ENCODE peak calls at places on chromosomes 4 and X, in nine cellular contexts. L is A673; T is mesendoderm; Z is effector memory CD4-positive, alpha-beta T cell; V is naive thymus-derived CD4-positive, alpha-beta T cell; O is pancreas; G is PC-9; E is CD4-positive, alpha-beta memory T cell; Q is fibroblast of lung. Y is an unnamed sample. For H3K36me3 and H3K27me3, the result is how much of the 10 kb centered on the place peaks cover.

GRCh38 chr4:39710098-39710896 is 12.4 kb downstream of the UBE2K start:
- DNase-seq in L (no peak), T (no peak), Z (no peak), V (no peak), O (no peak), G (no peak), E (no peak), Q (no peak), Y (no peak)

GRCh38 chrX:134660627-134661026 is 2.4 kb upstream of the PLAC1 start:
- DNase-seq in L (no peak), T (no peak), Z (no peak), V (no peak), O (no peak), G (no peak), E (no peak), Q (peak), Y (no peak)

GRCh38 chr4:172142331-172142738 is 329.1 kb downstream of the GALNTL6 start:
- DNase-seq in L (peak), T (no peak), Z (no peak), V (no peak), O (no peak), G (no peak), E (no peak), Q (peak), Y (peak)

GRCh38 chrX:40314070-40314469 is 216.3 kb upstream of the BCOR start:
- DNase-seq in L (no peak), T (peak), Z (no peak), V (no peak), O (no peak), G (no peak), E (no peak), Q (no peak), Y (peak)

GRCh38 chrX:132953358-132953757 is 5.1 kb downstream of the HS6ST2 start:
- DNase-seq in L (no peak), T (no peak), Z (no peak), V (no peak), O (no peak), G (no peak), E (no peak), Q (no peak), Y (no peak)

GRCh38 chr4:8578717-8579116 is 1.5 kb upstream of the GPR78 start:
- DNase-seq in L (no peak), T (no peak), Z (no peak), V (no peak), O (no peak), G (no peak), E (no peak), Q (no peak), Y (no peak)

GRCh38 chr4:158540125-158540907 is 18.6 kb downstream of the RXFP1 start:
- DNase-seq in L (no peak), T (no peak), Z (no peak), V (no peak), O (no peak), G (no peak), E (peak), Q (no peak), Y (no peak)

GRCh38 chrX:94961730-94962129 is 1287.7 kb downstream of the FAM133A start:
- DNase-seq in L (peak), T (peak), Z (no peak), V (no peak), O (no peak), G (no peak), E (no peak), Q (no peak), Y (no peak)

GRCh38 chr4:54228563-54229501 is at the start of gene PDGFRA:
- DNase-seq in L (no peak), T (peak), Z (no peak), V (no peak), O (no peak), G (no peak), E (no peak), Q (peak), Y (peak)

GRCh38 chrX:19852014-19853005 is 35.1 kb downstream of the SH3KBP1 start:
- DNase-seq in L (no peak), T (peak), Z (no peak), V (no peak), O (no peak), G (no peak), E (no peak), Q (peak), Y (peak)

GRCh38 chr4:35105486-35105885 is 1138.8 kb downstream of the ARAP2 start:
- DNase-seq in L (no peak), T (no peak), Z (no peak), V (no peak), O (no peak), G (peak), E (no peak), Q (no peak), Y (no peak)

GRCh38 chrX:111098874-111099273 is 2.9 kb downstream of the PAK3 start:
- DNase-seq in L (peak), T (peak), Z (peak), V (peak), O (peak), G (no peak), E (peak), Q (peak), Y (peak)

GRCh38 chrX:78643106-78643505 is 16.0 kb downstream of the RTL3 start:
- DNase-seq in L (no peak), T (peak), Z (no peak), V (no peak), O (no peak), G (no peak), E (no peak), Q (no peak), Y (peak)

GRCh38 chr4:7867701-7868429 is 71.8 kb downstream of the AFAP1 start:
- DNase-seq in L (no peak), T (no peak), Z (no peak), V (no peak), O (no peak), G (no peak), E (no peak), Q (no peak), Y (no peak)

DNA sequence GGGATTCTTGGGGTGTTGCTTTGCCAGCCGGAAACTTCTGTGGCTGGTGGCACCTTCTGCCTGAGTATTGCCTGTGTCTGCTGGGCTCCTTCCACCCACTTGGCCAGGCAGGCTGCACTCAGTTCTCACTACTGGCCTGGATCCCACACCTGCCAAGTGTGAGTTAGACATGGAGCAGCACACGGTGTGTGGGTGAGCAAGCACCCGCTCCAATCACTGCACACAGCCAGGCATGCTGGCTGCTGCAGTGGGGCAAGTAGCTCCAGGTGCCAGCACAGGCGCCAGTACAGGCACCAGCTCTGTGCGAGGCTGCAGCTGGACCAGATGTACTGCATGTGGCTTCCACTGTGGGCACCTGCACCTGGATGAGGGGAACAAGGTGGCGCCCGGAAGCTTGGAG is 23.9 kb downstream of the DCUN1D4 start:
- DNase-seq in L (no peak), T (no peak), Z (no peak), V (no peak), O (no peak), G (no peak), E (no peak), Q (no peak), Y (no peak)
- H3K36me3 ChIP-seq in L (under half), T (under half), Z (under half), V (under half), O (under half), G (under half), E (under half), Q (under half), Y (under half)

DNA sequence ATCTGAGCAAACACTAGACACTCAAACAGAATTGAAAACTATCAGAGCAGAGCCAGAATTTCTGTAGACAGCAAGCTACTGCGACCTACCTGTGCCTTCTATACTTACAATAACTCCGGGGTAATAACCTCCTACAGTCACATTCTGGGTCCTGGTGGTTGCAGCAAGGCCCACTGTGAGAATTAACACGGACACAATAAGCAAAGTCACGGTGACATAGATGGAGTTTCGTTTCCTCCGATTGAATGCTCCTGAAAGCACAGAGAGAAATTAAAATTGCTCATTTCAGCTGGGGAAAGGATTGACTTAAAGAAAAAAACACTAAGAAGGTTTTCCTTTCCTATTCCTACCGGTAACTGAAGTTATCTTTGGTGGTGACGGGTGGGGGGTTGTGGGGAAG is 7.0 kb downstream of the TMEM255A start:
- DNase-seq in L (no peak), T (no peak), Z (no peak), V (no peak), O (no peak), G (no peak), E (no peak), Q (no peak), Y (no peak)
- H3K27ac ChIP-seq in L (no peak), T (no peak), Z (no peak), V (no peak), O (no peak), G (no peak), E (no peak), Q (no peak), Y (no peak)

DNA sequence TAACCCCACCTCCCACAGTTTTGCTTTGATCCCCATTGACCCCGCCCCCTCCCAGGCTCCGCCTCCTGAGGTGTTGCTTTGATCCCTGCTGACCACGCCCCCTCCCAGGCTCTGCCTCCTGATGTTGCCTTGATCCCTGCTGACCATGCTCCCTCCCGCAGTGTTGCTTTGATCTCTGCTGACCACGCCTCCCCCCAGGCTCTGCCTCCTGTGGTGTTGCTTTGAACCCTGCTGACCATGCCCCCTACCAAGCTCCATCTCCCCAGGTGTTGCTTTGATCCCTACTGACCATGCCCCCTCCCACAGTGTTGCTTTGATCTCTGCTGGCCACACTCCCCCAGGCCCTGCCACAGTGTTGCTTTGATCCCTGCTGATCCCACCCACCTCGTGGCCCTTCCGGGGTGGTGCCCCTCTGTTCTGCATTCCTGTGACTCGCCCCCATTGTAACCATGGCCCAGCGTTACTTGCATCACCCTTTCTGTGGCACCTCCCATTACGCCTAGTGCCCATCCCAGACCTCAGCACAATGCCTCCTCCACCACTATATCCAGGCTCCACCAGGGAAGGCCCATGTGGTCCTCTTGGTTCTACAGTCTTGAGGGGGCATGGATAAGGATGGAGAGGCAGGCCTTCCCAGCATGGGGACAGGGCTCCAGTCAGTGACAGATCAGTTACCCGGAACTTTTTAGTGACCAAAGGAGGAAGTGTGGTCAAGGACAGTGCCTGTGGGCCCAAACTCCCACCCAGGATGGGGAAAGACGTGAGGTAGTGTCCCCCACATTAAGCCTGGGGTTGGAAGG is 70.8 kb downstream of the ADRA2C start:
- DNase-seq in L (peak), T (peak), Z (no peak), V (no peak), O (no peak), G (no peak), E (no peak), Q (no peak), Y (no peak)
- H3K27me3 ChIP-seq in L (under half), T (under half), Z (under half), V (under half), O (under half), G (under half), E (under half), Q (under half), Y (under half)

GRCh38 chr4:82839624-82840023 is 41.0 kb upstream of the SCD5 start:
- DNase-seq in L (no peak), T (no peak), Z (no peak), V (no peak), O (no peak), G (no peak), E (no peak), Q (no peak), Y (no peak)

DNA sequence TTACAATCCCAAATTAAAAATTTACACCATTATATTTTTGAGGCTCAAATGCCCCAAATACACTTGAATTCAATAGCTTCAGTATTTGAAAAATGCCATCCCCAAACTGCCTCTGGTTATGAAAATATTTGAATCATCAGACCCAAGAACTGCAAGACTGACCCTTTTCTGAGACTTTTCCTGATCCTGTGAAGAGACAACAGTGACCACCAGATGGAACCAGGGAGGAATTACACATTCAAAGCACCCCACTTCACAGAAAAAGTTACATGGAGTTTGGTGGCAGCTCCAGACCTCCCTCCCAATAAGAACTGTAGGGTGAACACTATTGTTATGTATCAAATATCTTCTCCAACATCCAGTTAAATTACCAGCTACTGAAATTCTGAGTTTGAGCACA is 44.0 kb upstream of the SCD5 start:
- DNase-seq in L (peak), T (peak), Z (no peak), V (peak), O (no peak), G (no peak), E (no peak), Q (peak), Y (no peak)
- H3K36me3 ChIP-seq in L (under half), T (under half), Z (half or more), V (under half), O (under half), G (under half), E (under half), Q (under half), Y (half or more)

GRCh38 chr4:73741140-73741749 is 876 bp downstream of the CXCL8 start:
- DNase-seq in L (no peak), T (no peak), Z (no peak), V (no peak), O (no peak), G (no peak), E (no peak), Q (no peak), Y (no peak)
- H3K27ac ChIP-seq in L (no peak), T (no peak), Z (no peak), V (no peak), O (no peak), G (peak), E (no peak), Q (no peak), Y (no peak)

Y was measured in cardiac muscle cell.